ENCODE peak calls at places on chromosome 16, in six cellular contexts. One of them, this sample, is unnamed.

GRCh38 chr16:67856927-67857546 is 9.5 kb upstream of the CENPT start:
- DNase-seq in AG20443: no peak
- DNase-seq in stimulated activated CD4-positive, alpha-beta T cell treated with anti-CD3 and anti-CD28 coated beads, Interleukin-4, amount 100 ng/mL, for 4 hours: no peak
- DNase-seq in activated naive CD4-positive, alpha-beta T cell: no peak
- DNase-seq in stimulated activated naive CD8-positive, alpha-beta T cell treated with anti-CD3 and anti-CD28 coated beads, Interleukin-15, amount 100 ng/mL, for 72 hours: no peak
- DNase-seq in HTR-8/SVneo: no peak
- DNase-seq in this sample: no peak

GRCh38 chr16:88469615-88470395 is 16.7 kb downstream of the ZFPM1 start:
- DNase-seq in AG20443: no peak
- DNase-seq in stimulated activated CD4-positive, alpha-beta T cell treated with anti-CD3 and anti-CD28 coated beads, Interleukin-4, amount 100 ng/mL, for 4 hours: peak
- DNase-seq in activated naive CD4-positive, alpha-beta T cell: no peak
- DNase-seq in stimulated activated naive CD8-positive, alpha-beta T cell treated with anti-CD3 and anti-CD28 coated beads, Interleukin-15, amount 100 ng/mL, for 72 hours: no peak
- DNase-seq in HTR-8/SVneo: no peak
- DNase-seq in this sample: no peak

GRCh38 chr16:67430504-67431076 is 331 bp upstream of the HSD11B2 start:
- DNase-seq in AG20443: no peak
- DNase-seq in stimulated activated CD4-positive, alpha-beta T cell treated with anti-CD3 and anti-CD28 coated beads, Interleukin-4, amount 100 ng/mL, for 4 hours: peak
- DNase-seq in activated naive CD4-positive, alpha-beta T cell: no peak
- DNase-seq in stimulated activated naive CD8-positive, alpha-beta T cell treated with anti-CD3 and anti-CD28 coated beads, Interleukin-15, amount 100 ng/mL, for 72 hours: no peak
- DNase-seq in HTR-8/SVneo: no peak
- DNase-seq in this sample: no peak

GRCh38 chr16:48446534-48446920 is 61.3 kb upstream of the SIAH1 start:
- DNase-seq in AG20443: no peak
- DNase-seq in stimulated activated CD4-positive, alpha-beta T cell treated with anti-CD3 and anti-CD28 coated beads, Interleukin-4, amount 100 ng/mL, for 4 hours: no peak
- DNase-seq in activated naive CD4-positive, alpha-beta T cell: no peak
- DNase-seq in stimulated activated naive CD8-positive, alpha-beta T cell treated with anti-CD3 and anti-CD28 coated beads, Interleukin-15, amount 100 ng/mL, for 72 hours: no peak
- DNase-seq in HTR-8/SVneo: no peak
- DNase-seq in this sample: no peak

GRCh38 chr16:66293932-66294331 is 72.6 kb upstream of the CDH5 start:
- DNase-seq in AG20443: no peak
- DNase-seq in stimulated activated CD4-positive, alpha-beta T cell treated with anti-CD3 and anti-CD28 coated beads, Interleukin-4, amount 100 ng/mL, for 4 hours: no peak
- DNase-seq in activated naive CD4-positive, alpha-beta T cell: no peak
- DNase-seq in stimulated activated naive CD8-positive, alpha-beta T cell treated with anti-CD3 and anti-CD28 coated beads, Interleukin-15, amount 100 ng/mL, for 72 hours: no peak
- DNase-seq in HTR-8/SVneo: no peak
- DNase-seq in this sample: no peak

GRCh38 chr16:66562409-66562808 is 3.8 kb upstream of the CMTM1 start:
- DNase-seq in AG20443: no peak
- DNase-seq in stimulated activated CD4-positive, alpha-beta T cell treated with anti-CD3 and anti-CD28 coated beads, Interleukin-4, amount 100 ng/mL, for 4 hours: no peak
- DNase-seq in activated naive CD4-positive, alpha-beta T cell: no peak
- DNase-seq in stimulated activated naive CD8-positive, alpha-beta T cell treated with anti-CD3 and anti-CD28 coated beads, Interleukin-15, amount 100 ng/mL, for 72 hours: no peak
- DNase-seq in HTR-8/SVneo: no peak
- DNase-seq in this sample: no peak

GRCh38 chr16:16092925-16093624 is 130.2 kb downstream of the ABCC6 start:
- DNase-seq in AG20443: no peak
- DNase-seq in stimulated activated CD4-positive, alpha-beta T cell treated with anti-CD3 and anti-CD28 coated beads, Interleukin-4, amount 100 ng/mL, for 4 hours: no peak
- DNase-seq in activated naive CD4-positive, alpha-beta T cell: no peak
- DNase-seq in stimulated activated naive CD8-positive, alpha-beta T cell treated with anti-CD3 and anti-CD28 coated beads, Interleukin-15, amount 100 ng/mL, for 72 hours: no peak
- DNase-seq in HTR-8/SVneo: no peak
- DNase-seq in this sample: no peak

GRCh38 chr16:69910964-69911363 is 40.2 kb upstream of the CLEC18A start:
- DNase-seq in AG20443: no peak
- DNase-seq in stimulated activated CD4-positive, alpha-beta T cell treated with anti-CD3 and anti-CD28 coated beads, Interleukin-4, amount 100 ng/mL, for 4 hours: no peak
- DNase-seq in activated naive CD4-positive, alpha-beta T cell: no peak
- DNase-seq in stimulated activated naive CD8-positive, alpha-beta T cell treated with anti-CD3 and anti-CD28 coated beads, Interleukin-15, amount 100 ng/mL, for 72 hours: no peak
- DNase-seq in HTR-8/SVneo: no peak
- DNase-seq in this sample: no peak

GRCh38 chr16:11665071-11665491 is 3.2 kb upstream of the SNN start:
- DNase-seq in AG20443: no peak
- DNase-seq in stimulated activated CD4-positive, alpha-beta T cell treated with anti-CD3 and anti-CD28 coated beads, Interleukin-4, amount 100 ng/mL, for 4 hours: no peak
- DNase-seq in activated naive CD4-positive, alpha-beta T cell: no peak
- DNase-seq in stimulated activated naive CD8-positive, alpha-beta T cell treated with anti-CD3 and anti-CD28 coated beads, Interleukin-15, amount 100 ng/mL, for 72 hours: no peak
- DNase-seq in HTR-8/SVneo: no peak
- DNase-seq in this sample: no peak

GRCh38 chr16:28982949-28983348 is 1.9 kb upstream of the LAT start:
- DNase-seq in AG20443: no peak
- DNase-seq in stimulated activated CD4-positive, alpha-beta T cell treated with anti-CD3 and anti-CD28 coated beads, Interleukin-4, amount 100 ng/mL, for 4 hours: no peak
- DNase-seq in activated naive CD4-positive, alpha-beta T cell: no peak
- DNase-seq in stimulated activated naive CD8-positive, alpha-beta T cell treated with anti-CD3 and anti-CD28 coated beads, Interleukin-15, amount 100 ng/mL, for 72 hours: no peak
- DNase-seq in HTR-8/SVneo: no peak
- DNase-seq in this sample: no peak

GRCh38 chr16:58551496-58551895 is 36.2 kb downstream of the SETD6 start:
- DNase-seq in AG20443: no peak
- DNase-seq in stimulated activated CD4-positive, alpha-beta T cell treated with anti-CD3 and anti-CD28 coated beads, Interleukin-4, amount 100 ng/mL, for 4 hours: no peak
- DNase-seq in activated naive CD4-positive, alpha-beta T cell: no peak
- DNase-seq in stimulated activated naive CD8-positive, alpha-beta T cell treated with anti-CD3 and anti-CD28 coated beads, Interleukin-15, amount 100 ng/mL, for 72 hours: no peak
- DNase-seq in HTR-8/SVneo: no peak
- DNase-seq in this sample: no peak

GRCh38 chr16:640614-641013 is 1.0 kb upstream of the MCRIP2 start:
- DNase-seq in AG20443: no peak
- DNase-seq in stimulated activated CD4-positive, alpha-beta T cell treated with anti-CD3 and anti-CD28 coated beads, Interleukin-4, amount 100 ng/mL, for 4 hours: no peak
- DNase-seq in activated naive CD4-positive, alpha-beta T cell: no peak
- DNase-seq in stimulated activated naive CD8-positive, alpha-beta T cell treated with anti-CD3 and anti-CD28 coated beads, Interleukin-15, amount 100 ng/mL, for 72 hours: no peak
- DNase-seq in HTR-8/SVneo: no peak
- DNase-seq in this sample: no peak

GRCh38 chr16:11147033-11147848 is 108.8 kb downstream of the SOCS1 start:
- DNase-seq in AG20443: no peak
- DNase-seq in stimulated activated CD4-positive, alpha-beta T cell treated with anti-CD3 and anti-CD28 coated beads, Interleukin-4, amount 100 ng/mL, for 4 hours: no peak
- DNase-seq in activated naive CD4-positive, alpha-beta T cell: no peak
- DNase-seq in stimulated activated naive CD8-positive, alpha-beta T cell treated with anti-CD3 and anti-CD28 coated beads, Interleukin-15, amount 100 ng/mL, for 72 hours: no peak
- DNase-seq in HTR-8/SVneo: no peak
- DNase-seq in this sample: no peak

GRCh38 chr16:12253731-12254130 is 277.2 kb downstream of the SNX29 start:
- DNase-seq in AG20443: no peak
- DNase-seq in stimulated activated CD4-positive, alpha-beta T cell treated with anti-CD3 and anti-CD28 coated beads, Interleukin-4, amount 100 ng/mL, for 4 hours: no peak
- DNase-seq in activated naive CD4-positive, alpha-beta T cell: no peak
- DNase-seq in stimulated activated naive CD8-positive, alpha-beta T cell treated with anti-CD3 and anti-CD28 coated beads, Interleukin-15, amount 100 ng/mL, for 72 hours: no peak
- DNase-seq in HTR-8/SVneo: no peak
- DNase-seq in this sample: no peak

GRCh38 chr16:84266451-84266850 is 26.6 kb upstream of the KCNG4 start:
- DNase-seq in AG20443: peak
- DNase-seq in stimulated activated CD4-positive, alpha-beta T cell treated with anti-CD3 and anti-CD28 coated beads, Interleukin-4, amount 100 ng/mL, for 4 hours: no peak
- DNase-seq in activated naive CD4-positive, alpha-beta T cell: no peak
- DNase-seq in stimulated activated naive CD8-positive, alpha-beta T cell treated with anti-CD3 and anti-CD28 coated beads, Interleukin-15, amount 100 ng/mL, for 72 hours: no peak
- DNase-seq in HTR-8/SVneo: peak
- DNase-seq in this sample: no peak

GRCh38 chr16:86511317-86512161 is 1.2 kb downstream of the FOXF1 start:
- DNase-seq in AG20443: no peak
- DNase-seq in stimulated activated CD4-positive, alpha-beta T cell treated with anti-CD3 and anti-CD28 coated beads, Interleukin-4, amount 100 ng/mL, for 4 hours: no peak
- DNase-seq in activated naive CD4-positive, alpha-beta T cell: no peak
- DNase-seq in stimulated activated naive CD8-positive, alpha-beta T cell treated with anti-CD3 and anti-CD28 coated beads, Interleukin-15, amount 100 ng/mL, for 72 hours: no peak
- DNase-seq in HTR-8/SVneo: no peak
- DNase-seq in this sample: no peak

GRCh38 chr16:85491798-85492616 is 121.1 kb upstream of the GSE1 start:
- DNase-seq in AG20443: peak
- DNase-seq in stimulated activated CD4-positive, alpha-beta T cell treated with anti-CD3 and anti-CD28 coated beads, Interleukin-4, amount 100 ng/mL, for 4 hours: no peak
- DNase-seq in activated naive CD4-positive, alpha-beta T cell: no peak
- DNase-seq in stimulated activated naive CD8-positive, alpha-beta T cell treated with anti-CD3 and anti-CD28 coated beads, Interleukin-15, amount 100 ng/mL, for 72 hours: no peak
- DNase-seq in HTR-8/SVneo: no peak
- DNase-seq in this sample: no peak

GRCh38 chr16:87074635-87075318 is 242.4 kb downstream of the C16orf95 start:
- DNase-seq in AG20443: no peak
- DNase-seq in stimulated activated CD4-positive, alpha-beta T cell treated with anti-CD3 and anti-CD28 coated beads, Interleukin-4, amount 100 ng/mL, for 4 hours: no peak
- DNase-seq in activated naive CD4-positive, alpha-beta T cell: no peak
- DNase-seq in stimulated activated naive CD8-positive, alpha-beta T cell treated with anti-CD3 and anti-CD28 coated beads, Interleukin-15, amount 100 ng/mL, for 72 hours: no peak
- DNase-seq in HTR-8/SVneo: no peak
- DNase-seq in this sample: no peak

GRCh38 chr16:1788095-1788707 is 5.3 kb downstream of the IGFALS start:
- DNase-seq in AG20443: no peak
- DNase-seq in stimulated activated CD4-positive, alpha-beta T cell treated with anti-CD3 and anti-CD28 coated beads, Interleukin-4, amount 100 ng/mL, for 4 hours: no peak
- DNase-seq in activated naive CD4-positive, alpha-beta T cell: no peak
- DNase-seq in stimulated activated naive CD8-positive, alpha-beta T cell treated with anti-CD3 and anti-CD28 coated beads, Interleukin-15, amount 100 ng/mL, for 72 hours: no peak
- DNase-seq in HTR-8/SVneo: no peak
- DNase-seq in this sample: no peak

GRCh38 chr16:50685456-50686058 is 4.4 kb upstream of the SNX20 start:
- DNase-seq in AG20443: no peak
- DNase-seq in stimulated activated CD4-positive, alpha-beta T cell treated with anti-CD3 and anti-CD28 coated beads, Interleukin-4, amount 100 ng/mL, for 4 hours: no peak
- DNase-seq in activated naive CD4-positive, alpha-beta T cell: no peak
- DNase-seq in stimulated activated naive CD8-positive, alpha-beta T cell treated with anti-CD3 and anti-CD28 coated beads, Interleukin-15, amount 100 ng/mL, for 72 hours: no peak
- DNase-seq in HTR-8/SVneo: no peak
- DNase-seq in this sample: no peak

GRCh38 chr16:88649924-88650748 is 717 bp downstream of the CYBA start:
- DNase-seq in AG20443: peak
- DNase-seq in stimulated activated CD4-positive, alpha-beta T cell treated with anti-CD3 and anti-CD28 coated beads, Interleukin-4, amount 100 ng/mL, for 4 hours: no peak
- DNase-seq in activated naive CD4-positive, alpha-beta T cell: no peak
- DNase-seq in stimulated activated naive CD8-positive, alpha-beta T cell treated with anti-CD3 and anti-CD28 coated beads, Interleukin-15, amount 100 ng/mL, for 72 hours: peak
- DNase-seq in HTR-8/SVneo: no peak
- DNase-seq in this sample: no peak

GRCh38 chr16:86773339-86773715 is 195.0 kb downstream of the FOXL1 start:
- DNase-seq in AG20443: no peak
- DNase-seq in stimulated activated CD4-positive, alpha-beta T cell treated with anti-CD3 and anti-CD28 coated beads, Interleukin-4, amount 100 ng/mL, for 4 hours: no peak
- DNase-seq in activated naive CD4-positive, alpha-beta T cell: no peak
- DNase-seq in stimulated activated naive CD8-positive, alpha-beta T cell treated with anti-CD3 and anti-CD28 coated beads, Interleukin-15, amount 100 ng/mL, for 72 hours: no peak
- DNase-seq in HTR-8/SVneo: peak
- DNase-seq in this sample: no peak

GRCh38 chr16:84763629-84764028 is 56.2 kb upstream of the CRISPLD2 start:
- DNase-seq in AG20443: no peak
- DNase-seq in stimulated activated CD4-positive, alpha-beta T cell treated with anti-CD3 and anti-CD28 coated beads, Interleukin-4, amount 100 ng/mL, for 4 hours: no peak
- DNase-seq in activated naive CD4-positive, alpha-beta T cell: no peak
- DNase-seq in stimulated activated naive CD8-positive, alpha-beta T cell treated with anti-CD3 and anti-CD28 coated beads, Interleukin-15, amount 100 ng/mL, for 72 hours: no peak
- DNase-seq in HTR-8/SVneo: no peak
- DNase-seq in this sample: no peak

GRCh38 chr16:12252616-12253015 is 276.1 kb downstream of the SNX29 start:
- DNase-seq in AG20443: no peak
- DNase-seq in stimulated activated CD4-positive, alpha-beta T cell treated with anti-CD3 and anti-CD28 coated beads, Interleukin-4, amount 100 ng/mL, for 4 hours: no peak
- DNase-seq in activated naive CD4-positive, alpha-beta T cell: no peak
- DNase-seq in stimulated activated naive CD8-positive, alpha-beta T cell treated with anti-CD3 and anti-CD28 coated beads, Interleukin-15, amount 100 ng/mL, for 72 hours: no peak
- DNase-seq in HTR-8/SVneo: no peak
- DNase-seq in this sample: no peak

GRCh38 chr16:69720822-69721430 is 5.4 kb downstream of the NQO1 start:
- DNase-seq in AG20443: no peak
- DNase-seq in stimulated activated CD4-positive, alpha-beta T cell treated with anti-CD3 and anti-CD28 coated beads, Interleukin-4, amount 100 ng/mL, for 4 hours: no peak
- DNase-seq in activated naive CD4-positive, alpha-beta T cell: no peak
- DNase-seq in stimulated activated naive CD8-positive, alpha-beta T cell treated with anti-CD3 and anti-CD28 coated beads, Interleukin-15, amount 100 ng/mL, for 72 hours: no peak
- DNase-seq in HTR-8/SVneo: no peak
- DNase-seq in this sample: no peak

GRCh38 chr16:31458073-31458834 is 1.0 kb upstream of the ARMC5 start:
- DNase-seq in AG20443: no peak
- DNase-seq in stimulated activated CD4-positive, alpha-beta T cell treated with anti-CD3 and anti-CD28 coated beads, Interleukin-4, amount 100 ng/mL, for 4 hours: peak
- DNase-seq in activated naive CD4-positive, alpha-beta T cell: no peak
- DNase-seq in stimulated activated naive CD8-positive, alpha-beta T cell treated with anti-CD3 and anti-CD28 coated beads, Interleukin-15, amount 100 ng/mL, for 72 hours: peak
- DNase-seq in HTR-8/SVneo: no peak
- DNase-seq in this sample: no peak

GRCh38 chr16:26261621-26262020 is 569.9 kb downstream of the HS3ST4 start:
- DNase-seq in AG20443: no peak
- DNase-seq in stimulated activated CD4-positive, alpha-beta T cell treated with anti-CD3 and anti-CD28 coated beads, Interleukin-4, amount 100 ng/mL, for 4 hours: no peak
- DNase-seq in activated naive CD4-positive, alpha-beta T cell: no peak
- DNase-seq in stimulated activated naive CD8-positive, alpha-beta T cell treated with anti-CD3 and anti-CD28 coated beads, Interleukin-15, amount 100 ng/mL, for 72 hours: no peak
- DNase-seq in HTR-8/SVneo: no peak
- DNase-seq in this sample: no peak